ENCODE peak calls at places on chromosomes 2 and 18, in eight cellular contexts. F, G, A, M, U, L, P and T are unnamed samples.

GRCh38 chr2:83802604-83803003 is 656.5 kb downstream of the SUCLG1 start:
- DNase-seq in F (no peak), G (no peak), A (no peak), M (no peak), U (no peak), L (no peak), P (no peak), T (no peak)

GRCh38 chr2:43311276-43311675 is 84.9 kb upstream of the ZFP36L2 start:
- DNase-seq in F (no peak), G (no peak), A (no peak), M (no peak), U (no peak), L (no peak), P (no peak), T (no peak)

GRCh38 chr2:25690058-25690457 is 16.7 kb upstream of the DTNB start:
- DNase-seq in F (no peak), G (peak; percentile 59), A (no peak), M (no peak), U (no peak), L (no peak), P (no peak), T (no peak)

GRCh38 chr18:57943723-57944122 is 100.3 kb upstream of the NEDD4L start:
- DNase-seq in F (no peak), G (no peak), A (no peak), M (no peak), U (no peak), L (no peak), P (no peak), T (peak; percentile 20)

GRCh38 chr18:21741511-21742322 is 1.1 kb downstream of the MIB1 start:
- DNase-seq in F (no peak), G (peak; percentile 72), A (peak; percentile 28), M (no peak), U (peak; percentile 48), L (no peak), P (peak; percentile 14), T (peak; percentile 27)

GRCh38 chr2:201786471-201786870 is 5.7 kb upstream of the ALS2 start:
- DNase-seq in F (no peak), G (no peak), A (no peak), M (no peak), U (no peak), L (no peak), P (no peak), T (no peak)

GRCh38 chr2:232928564-232929302 is 58.7 kb downstream of the SNORC start:
- DNase-seq in F (no peak), G (peak; percentile 83), A (no peak), M (no peak), U (no peak), L (no peak), P (no peak), T (no peak)

GRCh38 chr18:49185636-49186035 is 234.9 kb upstream of the SMAD7 start:
- DNase-seq in F (no peak), G (no peak), A (no peak), M (no peak), U (no peak), L (no peak), P (no peak), T (no peak)

GRCh38 chr2:191724015-191724414 is 46.1 kb downstream of the NABP1 start:
- DNase-seq in F (no peak), G (no peak), A (no peak), M (no peak), U (no peak), L (no peak), P (no peak), T (no peak)

GRCh38 chr18:55510809-55511208 is 77.2 kb downstream of the TCF4 start:
- DNase-seq in F (no peak), G (no peak), A (no peak), M (no peak), U (no peak), L (no peak), P (no peak), T (no peak)

GRCh38 chr2:139122711-139123158 is 342.5 kb upstream of the NXPH2 start:
- DNase-seq in F (no peak), G (no peak), A (no peak), M (no peak), U (no peak), L (no peak), P (no peak), T (no peak)

GRCh38 chr2:184463102-184463865 is 135.0 kb upstream of the ZNF804A start:
- DNase-seq in F (no peak), G (no peak), A (no peak), M (no peak), U (no peak), L (no peak), P (no peak), T (no peak)

GRCh38 chr2:145108385-145108784 is 588.5 kb upstream of the ZEB2 start:
- DNase-seq in F (no peak), G (no peak), A (no peak), M (no peak), U (no peak), L (no peak), P (no peak), T (no peak)

GRCh38 chr2:64562148-64562784 is 38.1 kb downstream of the AFTPH start:
- DNase-seq in F (no peak), G (no peak), A (no peak), M (no peak), U (no peak), L (no peak), P (no peak), T (no peak)

GRCh38 chr2:227394403-227394802 is 6.7 kb upstream of the SCYGR1 start:
- DNase-seq in F (no peak), G (no peak), A (no peak), M (no peak), U (no peak), L (no peak), P (no peak), T (no peak)

GRCh38 chr2:168962636-168963035 is 61.5 kb downstream of the G6PC2 start:
- DNase-seq in F (no peak), G (no peak), A (no peak), M (no peak), U (no peak), L (no peak), P (no peak), T (no peak)

GRCh38 chr2:44686561-44686960 is 254.9 kb upstream of the SIX3 start:
- DNase-seq in F (no peak), G (no peak), A (no peak), M (no peak), U (no peak), L (no peak), P (no peak), T (no peak)

GRCh38 chr2:152238021-152238420 is 62.5 kb upstream of the STAM2 start:
- DNase-seq in F (no peak), G (no peak), A (no peak), M (no peak), U (no peak), L (no peak), P (no peak), T (peak; percentile 53)

GRCh38 chr2:178962152-178962551 is 87.8 kb downstream of the CCDC141 start:
- DNase-seq in F (no peak), G (no peak), A (no peak), M (no peak), U (no peak), L (no peak), P (no peak), T (no peak)

GRCh38 chr2:72770879-72771461 is 54.9 kb downstream of the EXOC6B start:
- DNase-seq in F (peak; percentile 15), G (peak; percentile 74), A (peak; percentile 89), M (peak; percentile 50), U (peak; percentile 73), L (peak; percentile 58), P (no peak), T (peak; percentile 84)

GRCh38 chr18:52903858-52904257 is 563.9 kb downstream of the DCC start:
- DNase-seq in F (no peak), G (peak; percentile 87), A (peak; percentile 82), M (no peak), U (no peak), L (no peak), P (no peak), T (peak; percentile 37)

GRCh38 chr2:100422320-100422719 is 4.9 kb upstream of the CHST10 start:
- DNase-seq in F (no peak), G (peak; percentile 85), A (peak; percentile 71), M (no peak), U (no peak), L (no peak), P (no peak), T (no peak)

GRCh38 chr2:2547451-2547850 is 216.4 kb upstream of the MYT1L start:
- DNase-seq in F (no peak), G (no peak), A (peak; percentile 82), M (no peak), U (no peak), L (no peak), P (no peak), T (peak; percentile 21)

GRCh38 chr2:166417669-166418068 is 41.9 kb upstream of the SCN9A start:
- DNase-seq in F (no peak), G (no peak), A (peak; percentile 21), M (no peak), U (no peak), L (no peak), P (no peak), T (no peak)

GRCh38 chr2:109674894-109675534 is 60.9 kb downstream of the SOWAHC start:
- DNase-seq in F (no peak), G (no peak), A (no peak), M (no peak), U (no peak), L (no peak), P (no peak), T (no peak)

GRCh38 chr2:135617501-135618015 is 86.3 kb downstream of the R3HDM1 start:
- DNase-seq in F (no peak), G (no peak), A (no peak), M (no peak), U (no peak), L (no peak), P (no peak), T (no peak)

GRCh38 chr18:6355789-6356589 is 58.7 kb downstream of the L3MBTL4 start:
- DNase-seq in F (no peak), G (no peak), A (peak; percentile 15), M (no peak), U (peak; percentile 24), L (no peak), P (no peak), T (no peak)

GRCh38 chr2:101190753-101191516 is 39.8 kb upstream of the TBC1D8 start:
- DNase-seq in F (no peak), G (no peak), A (no peak), M (no peak), U (no peak), L (no peak), P (no peak), T (no peak)

GRCh38 chr2:165147201-165148045 is 56.4 kb downstream of the SCN3A start:
- DNase-seq in F (no peak), G (no peak), A (no peak), M (no peak), U (no peak), L (no peak), P (no peak), T (no peak)

GRCh38 chr18:63131944-63132818 is 187.4 kb downstream of the BCL2 start:
- DNase-seq in F (no peak), G (no peak), A (no peak), M (no peak), U (no peak), L (no peak), P (no peak), T (no peak)

GRCh38 chr2:162072181-162072702 is 1.8 kb downstream of the DPP4 start:
- DNase-seq in F (no peak), G (no peak), A (no peak), M (no peak), U (peak; percentile 46), L (no peak), P (no peak), T (no peak)

GRCh38 chr2:118738524-118739308 is 108.7 kb downstream of the EN1 start:
- DNase-seq in F (no peak), G (peak; percentile 54), A (no peak), M (no peak), U (no peak), L (no peak), P (no peak), T (no peak)